ENCODE peak calls at places on chromosome 2, in seven cellular contexts. One of them, this sample, is unnamed.
A peak's percentile ranks its signal among the peaks of the same experiment; 100 is the strongest.

GRCh38 chr2:72992734-72993102 is 75.4 kb downstream of the EMX1 start:
- DNase-seq in activated CD8-positive, alpha-beta memory T cell treated with anti-CD3 and anti-CD28 coated beads for 24 hours: no peak
- DNase-seq in activated naive CD4-positive, alpha-beta T cell: no peak
- DNase-seq in cerebellar cortex: no peak
- DNase-seq in mucosa of gallbladder: no peak
- DNase-seq in stimulated activated CD4-positive, alpha-beta T cell treated with anti-CD3 and anti-CD28 coated beads, TNF-alpha, amount 100 ng/mL, for 4 hours: no peak
- DNase-seq in AG08396: no peak
- DNase-seq in this sample: no peak

GRCh38 chr2:142805244-142805643 is 72.2 kb upstream of the KYNU start:
- DNase-seq in activated CD8-positive, alpha-beta memory T cell treated with anti-CD3 and anti-CD28 coated beads for 24 hours: no peak
- DNase-seq in activated naive CD4-positive, alpha-beta T cell: no peak
- DNase-seq in cerebellar cortex: no peak
- DNase-seq in mucosa of gallbladder: no peak
- DNase-seq in stimulated activated CD4-positive, alpha-beta T cell treated with anti-CD3 and anti-CD28 coated beads, TNF-alpha, amount 100 ng/mL, for 4 hours: no peak
- DNase-seq in AG08396: no peak
- DNase-seq in this sample: no peak

GRCh38 chr2:172826522-172826921 is 90.9 kb downstream of the RAPGEF4 start:
- DNase-seq in activated CD8-positive, alpha-beta memory T cell treated with anti-CD3 and anti-CD28 coated beads for 24 hours: no peak
- DNase-seq in activated naive CD4-positive, alpha-beta T cell: no peak
- DNase-seq in cerebellar cortex: no peak
- DNase-seq in mucosa of gallbladder: no peak
- DNase-seq in stimulated activated CD4-positive, alpha-beta T cell treated with anti-CD3 and anti-CD28 coated beads, TNF-alpha, amount 100 ng/mL, for 4 hours: no peak
- DNase-seq in AG08396: no peak
- DNase-seq in this sample: no peak

GRCh38 chr2:168773719-168774521 is 28.5 kb upstream of the NOSTRIN start:
- DNase-seq in activated CD8-positive, alpha-beta memory T cell treated with anti-CD3 and anti-CD28 coated beads for 24 hours: no peak
- DNase-seq in activated naive CD4-positive, alpha-beta T cell: no peak
- DNase-seq in cerebellar cortex: peak; percentile 17
- DNase-seq in mucosa of gallbladder: peak; percentile 59
- DNase-seq in stimulated activated CD4-positive, alpha-beta T cell treated with anti-CD3 and anti-CD28 coated beads, TNF-alpha, amount 100 ng/mL, for 4 hours: no peak
- DNase-seq in AG08396: peak; percentile 65
- DNase-seq in this sample: no peak

GRCh38 chr2:46180189-46180588 is 117.0 kb upstream of the EPAS1 start:
- DNase-seq in activated CD8-positive, alpha-beta memory T cell treated with anti-CD3 and anti-CD28 coated beads for 24 hours: no peak
- DNase-seq in activated naive CD4-positive, alpha-beta T cell: no peak
- DNase-seq in cerebellar cortex: no peak
- DNase-seq in mucosa of gallbladder: no peak
- DNase-seq in stimulated activated CD4-positive, alpha-beta T cell treated with anti-CD3 and anti-CD28 coated beads, TNF-alpha, amount 100 ng/mL, for 4 hours: no peak
- DNase-seq in AG08396: no peak
- DNase-seq in this sample: no peak

GRCh38 chr2:234705108-234705507 is 208.2 kb upstream of the ARL4C start:
- DNase-seq in activated CD8-positive, alpha-beta memory T cell treated with anti-CD3 and anti-CD28 coated beads for 24 hours: no peak
- DNase-seq in activated naive CD4-positive, alpha-beta T cell: no peak
- DNase-seq in cerebellar cortex: no peak
- DNase-seq in mucosa of gallbladder: no peak
- DNase-seq in stimulated activated CD4-positive, alpha-beta T cell treated with anti-CD3 and anti-CD28 coated beads, TNF-alpha, amount 100 ng/mL, for 4 hours: no peak
- DNase-seq in AG08396: peak; percentile 46
- DNase-seq in this sample: no peak

GRCh38 chr2:160583162-160583522 is 89.5 kb upstream of the RBMS1 start:
- DNase-seq in activated CD8-positive, alpha-beta memory T cell treated with anti-CD3 and anti-CD28 coated beads for 24 hours: no peak
- DNase-seq in activated naive CD4-positive, alpha-beta T cell: no peak
- DNase-seq in cerebellar cortex: no peak
- DNase-seq in mucosa of gallbladder: no peak
- DNase-seq in stimulated activated CD4-positive, alpha-beta T cell treated with anti-CD3 and anti-CD28 coated beads, TNF-alpha, amount 100 ng/mL, for 4 hours: no peak
- DNase-seq in AG08396: no peak
- DNase-seq in this sample: no peak

GRCh38 chr2:17148298-17149228 is 369.7 kb downstream of the RAD51AP2 start:
- DNase-seq in activated CD8-positive, alpha-beta memory T cell treated with anti-CD3 and anti-CD28 coated beads for 24 hours: no peak
- DNase-seq in activated naive CD4-positive, alpha-beta T cell: no peak
- DNase-seq in cerebellar cortex: peak; percentile 10
- DNase-seq in mucosa of gallbladder: no peak
- DNase-seq in stimulated activated CD4-positive, alpha-beta T cell treated with anti-CD3 and anti-CD28 coated beads, TNF-alpha, amount 100 ng/mL, for 4 hours: no peak
- DNase-seq in AG08396: no peak
- DNase-seq in this sample: no peak

GRCh38 chr2:20423847-20424246 is 23.0 kb upstream of the RHOB start:
- DNase-seq in activated CD8-positive, alpha-beta memory T cell treated with anti-CD3 and anti-CD28 coated beads for 24 hours: no peak
- DNase-seq in activated naive CD4-positive, alpha-beta T cell: no peak
- DNase-seq in cerebellar cortex: no peak
- DNase-seq in mucosa of gallbladder: no peak
- DNase-seq in stimulated activated CD4-positive, alpha-beta T cell treated with anti-CD3 and anti-CD28 coated beads, TNF-alpha, amount 100 ng/mL, for 4 hours: no peak
- DNase-seq in AG08396: no peak
- DNase-seq in this sample: no peak

This sample was measured in KG1.